ENCODE peak calls at places on chromosomes 5 and 9, in six cellular contexts. One of them, this sample, is unnamed.

GRCh38 chr9:77883846-77884771 is 147.5 kb downstream of the GNAQ start:
- DNase-seq in small intestine: no peak
- DNase-seq in stomach: no peak
- DNase-seq in hepatocyte: no peak
- DNase-seq in endothelial cell of umbilical vein: no peak
- DNase-seq in heart left ventricle: no peak
- DNase-seq in this sample: peak; percentile 52

GRCh38 chr5:6740586-6741150 is 27.4 kb downstream of the TENT4A start:
- DNase-seq in stomach: no peak
- DNase-seq in heart left ventricle: no peak
- DNase-seq in endothelial cell of umbilical vein: no peak
- DNase-seq in hepatocyte: no peak
- DNase-seq in small intestine: no peak
- DNase-seq in this sample: no peak

GRCh38 chr5:180786398-180787005 is 16.1 kb downstream of the MGAT1 start:
- DNase-seq in small intestine: no peak
- DNase-seq in heart left ventricle: no peak
- DNase-seq in endothelial cell of umbilical vein: peak; percentile 56
- DNase-seq in stomach: no peak
- DNase-seq in hepatocyte: no peak
- DNase-seq in this sample: peak; percentile 43

GRCh38 chr5:108379722-108380530 is 2.0 kb downstream of the FBXL17 start:
- DNase-seq in endothelial cell of umbilical vein: peak; percentile 23
- DNase-seq in heart left ventricle: no peak
- DNase-seq in stomach: no peak
- DNase-seq in small intestine: peak; percentile 40
- DNase-seq in hepatocyte: peak; percentile 26
- DNase-seq in this sample: peak; percentile 9

GRCh38 chr5:180630426-180630825 is 19.0 kb downstream of the FLT4 start:
- DNase-seq in stomach: no peak
- DNase-seq in hepatocyte: no peak
- DNase-seq in heart left ventricle: peak; percentile 27
- DNase-seq in small intestine: no peak
- DNase-seq in endothelial cell of umbilical vein: no peak
- DNase-seq in this sample: no peak

GRCh38 chr9:90433398-90433890 is 209.2 kb downstream of the DIRAS2 start:
- DNase-seq in heart left ventricle: no peak
- DNase-seq in hepatocyte: peak; percentile 87
- DNase-seq in endothelial cell of umbilical vein: no peak
- DNase-seq in stomach: peak; percentile 31
- DNase-seq in small intestine: peak; percentile 41
- DNase-seq in this sample: no peak

GRCh38 chr9:6133346-6134063 is 82.1 kb upstream of the IL33 start:
- DNase-seq in heart left ventricle: no peak
- DNase-seq in endothelial cell of umbilical vein: no peak
- DNase-seq in stomach: no peak
- DNase-seq in small intestine: no peak
- DNase-seq in hepatocyte: no peak
- DNase-seq in this sample: no peak

GRCh38 chr9:92180669-92181181 is 65.5 kb upstream of the SPTLC1 start:
- DNase-seq in stomach: no peak
- DNase-seq in heart left ventricle: peak; percentile 56
- DNase-seq in hepatocyte: peak; percentile 29
- DNase-seq in small intestine: no peak
- DNase-seq in endothelial cell of umbilical vein: no peak
- DNase-seq in this sample: peak; percentile 12

GRCh38 chr9:124914753-124915405 is 26.0 kb downstream of the GOLGA1 start:
- DNase-seq in heart left ventricle: no peak
- DNase-seq in stomach: no peak
- DNase-seq in endothelial cell of umbilical vein: no peak
- DNase-seq in hepatocyte: no peak
- DNase-seq in small intestine: no peak
- DNase-seq in this sample: no peak

GRCh38 chr5:180648658-180649296 is 623 bp downstream of the FLT4 start:
- DNase-seq in small intestine: no peak
- DNase-seq in hepatocyte: peak; percentile 22
- DNase-seq in stomach: no peak
- DNase-seq in heart left ventricle: peak; percentile 48
- DNase-seq in endothelial cell of umbilical vein: no peak
- DNase-seq in this sample: no peak

GRCh38 chr9:543478-543877 is 298.0 kb upstream of the DMRT1 start:
- DNase-seq in endothelial cell of umbilical vein: no peak
- DNase-seq in stomach: no peak
- DNase-seq in small intestine: no peak
- DNase-seq in hepatocyte: no peak
- DNase-seq in heart left ventricle: no peak
- DNase-seq in this sample: no peak

GRCh38 chr9:81132318-81132717 is 557.0 kb downstream of the TLE1 start:
- DNase-seq in endothelial cell of umbilical vein: no peak
- DNase-seq in hepatocyte: no peak
- DNase-seq in heart left ventricle: no peak
- DNase-seq in stomach: no peak
- DNase-seq in small intestine: no peak
- DNase-seq in this sample: no peak

GRCh38 chr5:65262094-65262493 is 219.6 kb downstream of the ADAMTS6 start:
- DNase-seq in small intestine: no peak
- DNase-seq in endothelial cell of umbilical vein: peak; percentile 77
- DNase-seq in stomach: no peak
- DNase-seq in heart left ventricle: peak; percentile 30
- DNase-seq in hepatocyte: no peak
- DNase-seq in this sample: no peak

GRCh38 chr5:160421625-160422258 is at the start of gene PTTG1:
- DNase-seq in endothelial cell of umbilical vein: peak; percentile 99
- DNase-seq in hepatocyte: peak; percentile 99
- DNase-seq in heart left ventricle: peak; percentile 97
- DNase-seq in stomach: peak; percentile 98
- DNase-seq in small intestine: peak; percentile 96
- DNase-seq in this sample: peak; percentile 99

GRCh38 chr9:70218767-70219166 is 40.0 kb upstream of the SMC5 start:
- DNase-seq in hepatocyte: no peak
- DNase-seq in small intestine: no peak
- DNase-seq in heart left ventricle: no peak
- DNase-seq in stomach: no peak
- DNase-seq in endothelial cell of umbilical vein: no peak
- DNase-seq in this sample: no peak

GRCh38 chr9:94743035-94743954 is 16.8 kb downstream of the AOPEP start:
- DNase-seq in small intestine: no peak
- DNase-seq in stomach: no peak
- DNase-seq in endothelial cell of umbilical vein: peak; percentile 80
- DNase-seq in heart left ventricle: no peak
- DNase-seq in hepatocyte: no peak
- DNase-seq in this sample: peak; percentile 77

GRCh38 chr9:36592801-36593583 is 20.3 kb downstream of the MELK start:
- DNase-seq in heart left ventricle: no peak
- DNase-seq in endothelial cell of umbilical vein: peak; percentile 11
- DNase-seq in small intestine: no peak
- DNase-seq in hepatocyte: no peak
- DNase-seq in stomach: no peak
- DNase-seq in this sample: no peak

GRCh38 chr9:132756214-132756799 is 86.0 kb downstream of the GTF3C4 start:
- DNase-seq in hepatocyte: no peak
- DNase-seq in heart left ventricle: no peak
- DNase-seq in stomach: no peak
- DNase-seq in endothelial cell of umbilical vein: no peak
- DNase-seq in small intestine: no peak
- DNase-seq in this sample: no peak

GRCh38 chr9:130532426-130532825 is 47.0 kb upstream of the FUBP3 start:
- DNase-seq in small intestine: no peak
- DNase-seq in heart left ventricle: no peak
- DNase-seq in hepatocyte: no peak
- DNase-seq in endothelial cell of umbilical vein: no peak
- DNase-seq in stomach: no peak
- DNase-seq in this sample: no peak

GRCh38 chr9:86099695-86100364 is 472 bp upstream of the GOLM1 start:
- DNase-seq in endothelial cell of umbilical vein: peak; percentile 50
- DNase-seq in hepatocyte: peak; percentile 76
- DNase-seq in stomach: peak; percentile 43
- DNase-seq in heart left ventricle: peak; percentile 40
- DNase-seq in small intestine: peak; percentile 75
- DNase-seq in this sample: peak; percentile 42

GRCh38 chr5:9226026-9226536 is 319.8 kb downstream of the SEMA5A start:
- DNase-seq in hepatocyte: peak; percentile 13
- DNase-seq in small intestine: peak; percentile 47
- DNase-seq in heart left ventricle: no peak
- DNase-seq in stomach: no peak
- DNase-seq in endothelial cell of umbilical vein: no peak
- DNase-seq in this sample: no peak

GRCh38 chr9:126515873-126516505 is 97.7 kb upstream of the LMX1B start:
- DNase-seq in endothelial cell of umbilical vein: no peak
- DNase-seq in small intestine: no peak
- DNase-seq in hepatocyte: no peak
- DNase-seq in stomach: no peak
- DNase-seq in heart left ventricle: no peak
- DNase-seq in this sample: no peak

GRCh38 chr9:4967521-4967920 is 17.6 kb upstream of the JAK2 start:
- DNase-seq in stomach: no peak
- DNase-seq in hepatocyte: no peak
- DNase-seq in small intestine: no peak
- DNase-seq in heart left ventricle: no peak
- DNase-seq in endothelial cell of umbilical vein: no peak
- DNase-seq in this sample: no peak

GRCh38 chr5:76867827-76868693 is 18.2 kb downstream of the S100Z start:
- DNase-seq in endothelial cell of umbilical vein: peak; percentile 86
- DNase-seq in hepatocyte: peak; percentile 83
- DNase-seq in small intestine: peak; percentile 83
- DNase-seq in stomach: peak; percentile 73
- DNase-seq in heart left ventricle: peak; percentile 62
- DNase-seq in this sample: peak; percentile 50

GRCh38 chr9:134618163-134618822 is 23.3 kb upstream of the COL5A1 start:
- DNase-seq in endothelial cell of umbilical vein: peak; percentile 13
- DNase-seq in heart left ventricle: peak; percentile 42
- DNase-seq in stomach: no peak
- DNase-seq in hepatocyte: no peak
- DNase-seq in small intestine: no peak
- DNase-seq in this sample: no peak

GRCh38 chr5:97042981-97043380 is 99.4 kb downstream of the LIX1 start:
- DNase-seq in small intestine: peak; percentile 10
- DNase-seq in stomach: no peak
- DNase-seq in endothelial cell of umbilical vein: no peak
- DNase-seq in heart left ventricle: no peak
- DNase-seq in hepatocyte: no peak
- DNase-seq in this sample: no peak

GRCh38 chr9:131776473-131776872 is 36.6 kb upstream of the RAPGEF1 start:
- DNase-seq in stomach: no peak
- DNase-seq in heart left ventricle: peak; percentile 35
- DNase-seq in small intestine: no peak
- DNase-seq in hepatocyte: peak; percentile 66
- DNase-seq in endothelial cell of umbilical vein: peak; percentile 31
- DNase-seq in this sample: no peak

GRCh38 chr5:14465776-14466175 is 115.8 kb upstream of the OTULINL start:
- DNase-seq in endothelial cell of umbilical vein: no peak
- DNase-seq in heart left ventricle: no peak
- DNase-seq in stomach: no peak
- DNase-seq in small intestine: no peak
- DNase-seq in hepatocyte: no peak
- DNase-seq in this sample: no peak
- H3K9me3 ChIP-seq in endothelial cell of umbilical vein: no peaks in the 10 kb centered on the region
- H3K9me3 ChIP-seq in heart left ventricle: no peaks in the 10 kb centered on the region
- H3K9me3 ChIP-seq in stomach: no peaks in the 10 kb centered on the region
- H3K9me3 ChIP-seq in small intestine: no peaks in the 10 kb centered on the region
- H3K9me3 ChIP-seq in hepatocyte: no peaks in the 10 kb centered on the region
- H3K9me3 ChIP-seq in this sample: no peaks in the 10 kb centered on the region

GRCh38 chr9:22232971-22233370 is 213.7 kb upstream of the DMRTA1 start:
- DNase-seq in small intestine: no peak
- DNase-seq in stomach: no peak
- DNase-seq in endothelial cell of umbilical vein: no peak
- DNase-seq in hepatocyte: no peak
- DNase-seq in heart left ventricle: no peak
- DNase-seq in this sample: no peak
- H3K9me3 ChIP-seq in small intestine: no peaks in the 10 kb centered on the region
- H3K9me3 ChIP-seq in stomach: no peaks in the 10 kb centered on the region
- H3K9me3 ChIP-seq in endothelial cell of umbilical vein: no peaks in the 10 kb centered on the region
- H3K9me3 ChIP-seq in hepatocyte: no peaks in the 10 kb centered on the region
- H3K9me3 ChIP-seq in heart left ventricle: no peaks in the 10 kb centered on the region
- H3K9me3 ChIP-seq in this sample: peaks cover 2% of the 10 kb centered on the region

GRCh38 chr9:2317591-2317990 is 302.4 kb downstream of the SMARCA2 start:
- DNase-seq in small intestine: no peak
- DNase-seq in endothelial cell of umbilical vein: no peak
- DNase-seq in hepatocyte: no peak
- DNase-seq in heart left ventricle: no peak
- DNase-seq in stomach: no peak
- DNase-seq in this sample: no peak
- H3K9me3 ChIP-seq in small intestine: peaks cover 2% of the 10 kb centered on the region
- H3K9me3 ChIP-seq in endothelial cell of umbilical vein: no peaks in the 10 kb centered on the region
- H3K9me3 ChIP-seq in hepatocyte: peaks cover 5% of the 10 kb centered on the region
- H3K9me3 ChIP-seq in heart left ventricle: no peaks in the 10 kb centered on the region
- H3K9me3 ChIP-seq in stomach: peaks cover 10% of the 10 kb centered on the region
- H3K9me3 ChIP-seq in this sample: no peaks in the 10 kb centered on the region

GRCh38 chr5:141490271-141490670 is 1.4 kb downstream of the PCDHGC5 start:
- DNase-seq in hepatocyte: no peak
- DNase-seq in stomach: no peak
- DNase-seq in small intestine: no peak
- DNase-seq in endothelial cell of umbilical vein: no peak
- DNase-seq in heart left ventricle: no peak
- DNase-seq in this sample: no peak
- H3K9me3 ChIP-seq in hepatocyte: no peaks in the 10 kb centered on the region
- H3K9me3 ChIP-seq in stomach: no peaks in the 10 kb centered on the region
- H3K9me3 ChIP-seq in small intestine: no peaks in the 10 kb centered on the region
- H3K9me3 ChIP-seq in endothelial cell of umbilical vein: no peaks in the 10 kb centered on the region
- H3K9me3 ChIP-seq in heart left ventricle: no peaks in the 10 kb centered on the region
- H3K9me3 ChIP-seq in this sample: peaks cover 2% of the 10 kb centered on the region

GRCh38 chr5:56286015-56286992 is 53.2 kb upstream of the ANKRD55 start:
- DNase-seq in stomach: no peak
- DNase-seq in hepatocyte: no peak
- DNase-seq in heart left ventricle: no peak
- DNase-seq in small intestine: no peak
- DNase-seq in endothelial cell of umbilical vein: no peak
- DNase-seq in this sample: no peak
- H3K9me3 ChIP-seq in stomach: no peaks in the 10 kb centered on the region
- H3K9me3 ChIP-seq in hepatocyte: no peaks in the 10 kb centered on the region
- H3K9me3 ChIP-seq in heart left ventricle: no peaks in the 10 kb centered on the region
- H3K9me3 ChIP-seq in small intestine: no peaks in the 10 kb centered on the region
- H3K9me3 ChIP-seq in endothelial cell of umbilical vein: no peaks in the 10 kb centered on the region
- H3K9me3 ChIP-seq in this sample: no peaks in the 10 kb centered on the region

This sample was measured in SJSA1.